ENCODE peak calls at places on chromosomes 13 and 19, in ten cellular contexts. J is activated CD4-positive, alpha-beta T cell treated with anti-CD3 and anti-CD28 coated beads, Interleukin-2, amount 50 U/mL, for 1 hour; X is iPS-NIHi11; Q is body of pancreas; P is fibroblast of mammary gland; C is NAMALWA; K is cardiac muscle cell; H is iris pigment epithelial cell; D is T-cell; V is GM20000. I is an unnamed sample.

GRCh38 chr13:107866666-107867623 is 348.4 kb downstream of the LIG4 start:
- DNase-seq in X (peak; percentile 55), D (no peak), Q (peak; percentile 12), K (peak; percentile 58), J (no peak), C (no peak), P (peak; percentile 20), H (peak; percentile 65), V (no peak), I (no peak)

GRCh38 chr13:109331898-109332297 is 454.5 kb downstream of the IRS2 start:
- DNase-seq in D (no peak), X (peak; percentile 12), V (no peak), K (peak; percentile 81), H (peak; percentile 97), Q (no peak), P (peak; percentile 88), C (no peak), J (no peak), I (no peak)

GRCh38 chr19:17484520-17485180 is 14.3 kb downstream of the SLC27A1 start:
- DNase-seq in Q (no peak), C (no peak), J (no peak), K (no peak), P (no peak), X (no peak), H (no peak), V (no peak), D (no peak), I (no peak)

GRCh38 chr19:29660835-29661234 is 4.4 kb upstream of the PLEKHF1 start:
- DNase-seq in V (no peak), J (no peak), H (peak; percentile 15), X (no peak), K (peak; percentile 33), C (no peak), Q (no peak), D (peak; percentile 63), P (peak; percentile 60), I (no peak)

GRCh38 chr13:73077867-73078266 is 19.1 kb downstream of the KLF5 start:
- DNase-seq in D (no peak), Q (no peak), X (no peak), V (no peak), C (no peak), K (no peak), P (no peak), H (no peak), J (no peak), I (no peak)

GRCh38 chr19:42028304-42029216 is 34.5 kb upstream of the ATP1A3 start:
- DNase-seq in V (no peak), P (no peak), K (no peak), J (peak; percentile 9), H (no peak), C (peak; percentile 25), X (peak; percentile 84), Q (no peak), D (no peak), I (no peak)

GRCh38 chr19:531753-532571 is at the start of gene CDC34:
- DNase-seq in J (no peak), H (no peak), P (no peak), K (no peak), C (peak; percentile 36), D (no peak), Q (no peak), X (no peak), V (peak; percentile 69), I (no peak)

GRCh38 chr19:29860492-29860891 is 48.7 kb downstream of the CCNE1 start:
- DNase-seq in H (no peak), K (no peak), X (peak; percentile 54), Q (no peak), D (no peak), P (no peak), C (peak; percentile 46), V (no peak), J (no peak), I (no peak)

GRCh38 chr13:37495046-37495445 is 103.5 kb downstream of the POSTN start:
- DNase-seq in X (no peak), J (no peak), D (no peak), H (no peak), C (no peak), P (peak; percentile 29), Q (no peak), V (no peak), K (no peak), I (no peak)

GRCh38 chr13:28318418-28318995 is 176.4 kb downstream of the FLT1 start:
- DNase-seq in H (no peak), X (no peak), C (no peak), P (no peak), V (no peak), J (no peak), D (no peak), Q (no peak), K (no peak), I (no peak)

GRCh38 chr19:1012334-1012733 is 8.6 kb downstream of the TMEM259 start:
- DNase-seq in V (no peak), J (no peak), X (no peak), P (no peak), D (no peak), K (no peak), H (no peak), C (no peak), Q (no peak), I (no peak)

GRCh38 chr13:41544824-41545707 is 87.7 kb downstream of the RGCC start:
- DNase-seq in D (no peak), P (no peak), V (no peak), K (no peak), J (no peak), C (no peak), X (no peak), H (peak; percentile 32), Q (no peak), I (no peak)

GRCh38 chr19:7928741-7929701 is 3.1 kb upstream of the CTXN1 start:
- DNase-seq in Q (peak; percentile 51), J (peak; percentile 82), D (peak; percentile 84), C (peak; percentile 94), K (peak; percentile 92), X (peak; percentile 78), V (peak; percentile 73), P (peak; percentile 87), H (peak; percentile 82), I (peak; percentile 66)

GRCh38 chr19:7340959-7341837 is 7.5 kb upstream of the ARHGEF18 start:
- DNase-seq in V (peak; percentile 37), D (peak; percentile 75), X (peak; percentile 76), Q (peak; percentile 89), P (peak; percentile 72), J (peak; percentile 88), H (peak; percentile 61), C (peak; percentile 95), K (peak; percentile 85), I (peak; percentile 80)

GRCh38 chr19:39544920-39545319 is 5.0 kb upstream of the EID2 start:
- DNase-seq in D (no peak), J (no peak), Q (no peak), P (no peak), V (no peak), K (no peak), X (no peak), H (no peak), C (no peak), I (no peak)

GRCh38 chr13:77697208-77698103 is at the start of gene SLAIN1:
- DNase-seq in H (peak; percentile 30), K (peak; percentile 28), X (peak; percentile 93), D (peak; percentile 82), C (peak; percentile 97), V (peak; percentile 97), Q (peak; percentile 87), P (peak; percentile 5), J (peak; percentile 80), I (peak; percentile 86)

I was measured in effector CD8-positive, alpha-beta T cell.